ENCODE peak calls at places on chromosomes 5 and 9, in four cellular contexts. P is cardiac muscle cell, Z is heart right ventricle, O is left ventricle myocardium inferior. T is an unnamed sample.
A peak's percentile ranks its signal among the peaks of the same experiment; 100 is the strongest.

GRCh38 chr5:139749242-139749641 is 46.4 kb upstream of the PSD2 start:
- DNase-seq in P (no peak), Z (no peak), O (no peak), T (no peak)

GRCh38 chr9:124022201-124023121 is 10.9 kb downstream of the LHX2 start:
- DNase-seq in P (peak; percentile 70), Z (no peak), O (no peak), T (no peak)

GRCh38 chr9:106862946-106863740 is at the start of gene ZNF462:
- DNase-seq in P (peak; percentile 66), Z (peak; percentile 44), O (peak; percentile 35), T (peak; percentile 65)

GRCh38 chr5:38830521-38831051 is 15.2 kb upstream of the OSMR start:
- DNase-seq in P (no peak), Z (no peak), O (no peak), T (no peak)

GRCh38 chr9:78213696-78214095 is 22.2 kb upstream of the CEP78 start:
- DNase-seq in P (peak; percentile 8), Z (no peak), O (no peak), T (no peak)

GRCh38 chr5:123438902-123439301 is 15.7 kb upstream of the CEP120 start:
- DNase-seq in P (no peak), Z (no peak), O (no peak), T (no peak)

GRCh38 chr9:121599186-121599871 is 52.1 kb upstream of the DAB2IP start:
- DNase-seq in P (peak; percentile 98), Z (peak; percentile 78), O (peak; percentile 74), T (peak; percentile 91)

GRCh38 chr9:121727295-121728028 is 76.0 kb downstream of the DAB2IP start:
- DNase-seq in P (no peak), Z (peak; percentile 68), O (no peak), T (no peak)

GRCh38 chr9:84966876-84967830 is 297.6 kb downstream of the NTRK2 start:
- DNase-seq in P (peak; percentile 33), Z (no peak), O (no peak), T (peak; percentile 11)

GRCh38 chr5:56561-57290 is 35.2 kb upstream of the PLEKHG4B start:
- DNase-seq in P (peak; percentile 82), Z (no peak), O (no peak), T (peak; percentile 26)

GRCh38 chr9:126885089-126885753 is 24.8 kb downstream of the ZBTB34 start:
- DNase-seq in P (peak; percentile 45), Z (no peak), O (no peak), T (no peak)

GRCh38 chr9:120697448-120697847 is 16.8 kb downstream of the MEGF9 start:
- DNase-seq in P (no peak), Z (no peak), O (no peak), T (no peak)

GRCh38 chr5:81125959-81126358 is 107.2 kb upstream of the CKMT2 start:
- DNase-seq in P (no peak), Z (no peak), O (no peak), T (no peak)

GRCh38 chr9:133585481-133586367 is 23.5 kb downstream of the FAM163B start:
- DNase-seq in P (peak; percentile 50), Z (no peak), O (no peak), T (peak; percentile 96)

DNA sequence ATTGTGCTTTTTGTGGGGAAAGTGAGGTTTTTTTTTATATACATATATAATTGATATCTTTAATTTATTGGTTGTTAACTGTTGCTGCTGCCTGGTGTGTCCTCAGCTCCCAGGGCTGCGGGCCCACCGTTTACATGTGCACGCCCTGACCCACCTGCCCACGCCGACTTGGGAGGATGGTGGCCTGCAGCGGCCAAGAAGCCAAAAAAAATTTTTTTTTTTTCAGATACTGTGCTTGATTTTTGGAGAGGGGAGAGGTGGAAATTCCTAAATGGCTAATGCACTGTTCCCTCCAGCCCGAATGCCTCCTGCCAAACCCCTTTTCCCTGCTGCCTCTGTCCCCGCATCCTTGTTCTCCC is 32.0 kb upstream of the HMCN2 start:
- DNase-seq in P (no peak), Z (no peak), O (no peak), T (no peak)
- H3K27ac ChIP-seq in P (no peak overlapping the region), Z (no peak overlapping the region), O (no peak overlapping the region), T (no peak overlapping the region)

DNA sequence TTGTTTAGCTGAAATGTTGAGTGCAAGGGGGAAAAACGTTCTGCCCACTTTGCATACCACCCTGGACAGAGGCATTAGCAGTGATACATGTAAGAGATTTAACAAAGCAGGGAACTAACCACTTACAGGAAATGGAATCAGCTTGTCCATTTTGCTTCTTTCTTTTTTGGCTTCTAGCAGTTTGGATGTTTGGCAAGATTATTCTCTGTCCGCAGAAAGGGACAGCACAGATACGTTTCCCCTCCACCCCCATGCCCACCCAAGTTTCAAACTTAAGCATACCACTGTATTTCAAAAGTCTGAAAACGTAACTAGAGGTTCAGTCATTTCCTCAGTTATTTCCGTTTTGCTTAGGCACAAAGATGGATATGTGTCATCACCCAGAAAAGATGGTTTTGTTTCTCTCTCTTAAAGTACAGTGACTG is 118.4 kb downstream of the GDNF start:
- DNase-seq in P (no peak), Z (no peak), O (no peak), T (peak; percentile 36)
- H3K4me1 ChIP-seq in P (peaks cover 6% of the 10 kb centered on the region), Z (peaks cover 18% of the 10 kb centered on the region), O (peaks cover 18% of the 10 kb centered on the region), T (peaks cover 70% of the 10 kb centered on the region)

GRCh38 chr9:113454914-113455761 is 8.4 kb upstream of the RGS3 start:
- DNase-seq in P (peak; percentile 88), Z (peak; percentile 68), O (peak; percentile 48), T (peak; percentile 55)

GRCh38 chr9:113446323-113446740 is 17.2 kb upstream of the RGS3 start:
- DNase-seq in P (peak; percentile 63), Z (no peak), O (no peak), T (no peak)

GRCh38 chr9:113456235-113456634 is 7.3 kb upstream of the RGS3 start:
- DNase-seq in P (no peak), Z (no peak), O (no peak), T (no peak)

GRCh38 chr9:113452206-113452605 is 11.3 kb upstream of the RGS3 start:
- DNase-seq in P (no peak), Z (no peak), O (no peak), T (no peak)
- H3K27ac ChIP-seq in P (no peak overlapping the region), Z (no peak overlapping the region), O (peak overlapping the region; percentile 49), T (no peak overlapping the region)

GRCh38 chr5:172768098-172768572 is 2.9 kb downstream of the DUSP1 start:
- DNase-seq in P (no peak), Z (no peak), O (no peak), T (no peak)
- H3K4me1 ChIP-seq in P (peaks cover 25% of the 10 kb centered on the region), Z (peaks cover 66% of the 10 kb centered on the region), O (peaks cover 85% of the 10 kb centered on the region), T (peaks cover 29% of the 10 kb centered on the region)

DNA sequence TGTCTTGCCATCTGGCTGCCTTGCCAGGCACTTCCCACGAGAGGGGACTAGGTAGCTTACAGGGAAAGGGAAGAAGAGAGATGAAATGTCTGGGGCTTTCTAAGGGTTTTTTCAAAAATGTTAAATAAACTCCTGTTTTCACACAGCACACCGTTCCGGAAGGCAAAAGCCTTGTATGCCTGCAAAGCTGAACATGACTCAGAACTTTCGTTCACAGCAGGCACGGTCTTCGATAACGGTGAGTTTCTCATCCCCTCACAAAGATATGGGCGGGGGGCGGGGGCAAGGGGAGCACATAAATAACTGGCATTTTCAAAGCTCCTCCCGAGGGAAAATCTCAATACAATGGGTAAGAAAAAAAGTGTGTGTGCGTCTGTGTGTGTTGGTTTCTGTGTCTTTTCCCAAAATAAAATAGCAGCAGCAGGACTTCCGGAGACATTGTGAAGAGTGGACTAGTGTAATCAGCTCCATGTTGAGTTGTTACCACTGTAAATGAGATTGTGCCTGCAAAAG is 189.6 kb downstream of the NR3C1 start:
- DNase-seq in P (no peak), Z (no peak), O (no peak), T (no peak)
- H3K27ac ChIP-seq in P (no peak overlapping the region), Z (peak overlapping the region; percentile 79), O (peak overlapping the region; percentile 75), T (no peak overlapping the region)

GRCh38 chr5:135236187-135236835 is 162.7 kb downstream of the MACROH2A1 start:
- DNase-seq in P (no peak), Z (no peak), O (no peak), T (no peak)

GRCh38 chr5:135235002-135235401 is 164.0 kb downstream of the MACROH2A1 start:
- DNase-seq in P (no peak), Z (no peak), O (no peak), T (no peak)

GRCh38 chr5:135234242-135235000 is 164.6 kb downstream of the MACROH2A1 start:
- DNase-seq in P (no peak), Z (no peak), O (no peak), T (no peak)

GRCh38 chr5:135236951-135237791 is 161.9 kb downstream of the MACROH2A1 start:
- DNase-seq in P (no peak), Z (no peak), O (peak; percentile 27), T (peak; percentile 67)

DNA sequence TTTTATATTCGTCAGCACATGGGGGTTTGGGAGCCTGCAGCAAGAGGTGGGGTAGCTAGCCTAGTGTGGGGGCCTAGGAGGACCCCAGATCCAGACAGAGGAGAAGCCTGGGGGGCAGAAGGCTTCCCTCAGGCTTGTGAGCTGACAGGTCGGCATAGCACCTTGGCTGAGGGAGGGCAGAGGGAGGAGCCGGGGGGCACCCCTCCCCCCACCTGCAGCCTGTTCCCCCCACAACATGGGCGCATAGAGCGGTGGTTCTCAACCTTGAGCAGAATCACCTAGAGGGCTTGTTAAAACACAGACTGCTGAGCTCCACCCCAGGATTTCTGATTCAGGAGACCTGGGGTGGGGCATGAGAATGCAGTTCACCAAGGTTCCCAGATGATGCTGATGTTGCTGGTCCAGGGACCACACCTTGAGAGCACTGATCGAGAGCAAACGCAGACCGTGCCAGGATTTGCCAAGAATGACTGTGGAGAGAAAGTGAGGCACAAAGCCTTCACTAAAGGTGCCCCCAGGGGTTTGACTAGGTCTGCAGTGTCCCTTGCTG is 163.4 kb downstream of the MACROH2A1 start:
- DNase-seq in P (no peak), Z (no peak), O (no peak), T (no peak)
- H3K4me1 ChIP-seq in P (no peaks in the 10 kb centered on the region), Z (peaks cover 29% of the 10 kb centered on the region), O (peaks cover 26% of the 10 kb centered on the region), T (peaks cover 40% of the 10 kb centered on the region)

GRCh38 chr5:157379983-157380382 is 80.0 kb upstream of the NIPAL4 start:
- DNase-seq in P (no peak), Z (no peak), O (no peak), T (no peak)

GRCh38 chr5:157381746-157382145 is 78.3 kb upstream of the NIPAL4 start:
- DNase-seq in P (no peak), Z (no peak), O (no peak), T (no peak)

GRCh38 chr5:157387164-157387563 is 72.8 kb upstream of the NIPAL4 start:
- DNase-seq in P (no peak), Z (no peak), O (no peak), T (no peak)

GRCh38 chr5:157384971-157385709 is 74.9 kb upstream of the NIPAL4 start:
- DNase-seq in P (peak; percentile 88), Z (peak; percentile 65), O (peak; percentile 46), T (peak; percentile 67)

GRCh38 chr5:157383151-157383810 is 76.7 kb upstream of the NIPAL4 start:
- DNase-seq in P (no peak), Z (no peak), O (no peak), T (no peak)
- H3K27ac ChIP-seq in P (peak overlapping the region; percentile 100), Z (no peak overlapping the region), O (peak overlapping the region; percentile 75), T (no peak overlapping the region)

DNA sequence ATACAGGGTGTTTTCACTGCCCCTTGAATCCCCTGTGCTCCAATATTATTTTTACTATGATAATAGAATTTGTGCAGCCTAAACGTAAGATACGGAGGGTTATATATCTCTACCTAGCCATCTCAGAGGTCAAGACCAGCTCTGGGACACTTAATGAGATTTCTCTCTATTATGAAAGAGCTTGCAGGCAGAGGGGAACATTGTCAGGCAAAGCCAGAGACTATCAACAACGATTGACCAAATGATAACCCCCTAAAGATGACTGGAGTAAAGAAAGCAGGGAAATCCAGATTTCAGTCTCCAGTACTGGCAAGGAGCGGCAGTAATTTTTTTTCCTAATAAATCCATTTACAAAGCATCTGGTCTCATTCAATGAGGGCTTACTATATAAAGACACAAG is 59.8 kb upstream of the LPAR1 start:
- DNase-seq in P (no peak), Z (no peak), O (no peak), T (no peak)
- H3K4me1 ChIP-seq in P (no peaks in the 10 kb centered on the region), Z (peaks cover 7% of the 10 kb centered on the region), O (peaks cover 7% of the 10 kb centered on the region), T (peaks cover 13% of the 10 kb centered on the region)

GRCh38 chr5:52809884-52810283 is 22.2 kb downstream of the ITGA1 start:
- DNase-seq in P (no peak), Z (no peak), O (no peak), T (no peak)
- H3K27ac ChIP-seq in P (no peak overlapping the region), Z (peak overlapping the region; percentile 54), O (peak overlapping the region; percentile 51), T (no peak overlapping the region)

T was measured in SJCRH30.